ENCODE peak calls at places on chromosomes 11 and 22, in five cellular contexts. A is left ventricle myocardium inferior, V is mucosa of descending colon, T is tibial nerve, F is sigmoid colon. K is an unnamed sample. For H3K4me1, the result is how much of the 10 kb centered on the place peaks cover.

GRCh38 chr22:27063381-27063780 is 406.0 kb downstream of the MIAT start:
- DNase-seq in T (no peak), A (no peak), F (no peak), V (no peak), K (no peak)

GRCh38 chr22:25062378-25063095 is 110.0 kb downstream of the KIAA1671 start:
- DNase-seq in F (no peak), V (peak), T (no peak), A (no peak), K (no peak)

GRCh38 chr11:48384670-48385069 is 18.4 kb upstream of the OR4C5 start:
- DNase-seq in T (no peak), V (no peak), F (no peak), A (no peak), K (no peak)

GRCh38 chr11:74255741-74256369 is 55.6 kb downstream of the P4HA3 start:
- DNase-seq in A (no peak), V (no peak), T (peak), F (no peak), K (peak)

GRCh38 chr11:110141812-110142211 is 48.6 kb downstream of the ZC3H12C start:
- DNase-seq in A (no peak), F (no peak), V (no peak), T (no peak), K (no peak)

GRCh38 chr11:8201524-8202365 is 32.9 kb upstream of the RIC3 start:
- DNase-seq in F (no peak), A (no peak), T (no peak), V (no peak), K (no peak)

GRCh38 chr11:35288817-35289541 is 130.4 kb downstream of the SLC1A2 start:
- DNase-seq in V (no peak), A (no peak), F (no peak), T (no peak), K (no peak)

GRCh38 chr22:20233351-20234313 is 34.5 kb downstream of the RTN4R start:
- DNase-seq in T (no peak), V (no peak), A (no peak), F (no peak), K (no peak)

GRCh38 chr11:73759520-73760065 is 1.3 kb downstream of the RAB6A start:
- DNase-seq in F (no peak), V (no peak), A (no peak), T (no peak), K (no peak)

GRCh38 chr11:33478111-33478573 is 221.0 kb downstream of the HIPK3 start:
- DNase-seq in T (no peak), F (no peak), V (no peak), A (no peak), K (no peak)

GRCh38 chr11:61297341-61297740 is 2.2 kb upstream of the VWCE start:
- DNase-seq in V (no peak), F (no peak), T (no peak), A (no peak), K (no peak)

GRCh38 chr11:28585007-28585406 is 476.8 kb downstream of the METTL15 start:
- DNase-seq in F (no peak), T (no peak), A (no peak), V (no peak), K (no peak)

GRCh38 chr22:46569055-46569847 is 31.8 kb upstream of the CELSR1 start:
- DNase-seq in T (no peak), A (peak), F (peak), V (peak), K (peak)

GRCh38 chr11:102734650-102735049 is 9.9 kb upstream of the MMP8 start:
- DNase-seq in V (no peak), A (no peak), T (no peak), F (no peak), K (no peak)

GRCh38 chr11:46348986-46349401 is 1.7 kb downstream of the DGKZ start:
- DNase-seq in A (no peak), F (no peak), V (peak), T (no peak), K (no peak)

GRCh38 chr11:82676483-82677094 is 57.1 kb downstream of the FAM181B start:
- DNase-seq in A (no peak), F (no peak), T (no peak), V (no peak), K (no peak)

GRCh38 chr11:57476223-57476882 is 16.0 kb downstream of the RTN4RL2 start:
- DNase-seq in V (no peak), T (no peak), A (peak), F (no peak), K (no peak)

GRCh38 chr11:114166897-114167323 is 107.4 kb downstream of the ZBTB16 start:
- DNase-seq in A (no peak), V (no peak), F (peak), T (peak), K (no peak)

GRCh38 chr11:36452987-36453386 is 57.1 kb downstream of the TRAF6 start:
- DNase-seq in V (no peak), F (no peak), T (no peak), A (no peak), K (no peak)

GRCh38 chr11:96013459-96014213 is 89.7 kb upstream of the MTMR2 start:
- DNase-seq in A (no peak), T (no peak), F (peak), V (no peak), K (no peak)

DNA sequence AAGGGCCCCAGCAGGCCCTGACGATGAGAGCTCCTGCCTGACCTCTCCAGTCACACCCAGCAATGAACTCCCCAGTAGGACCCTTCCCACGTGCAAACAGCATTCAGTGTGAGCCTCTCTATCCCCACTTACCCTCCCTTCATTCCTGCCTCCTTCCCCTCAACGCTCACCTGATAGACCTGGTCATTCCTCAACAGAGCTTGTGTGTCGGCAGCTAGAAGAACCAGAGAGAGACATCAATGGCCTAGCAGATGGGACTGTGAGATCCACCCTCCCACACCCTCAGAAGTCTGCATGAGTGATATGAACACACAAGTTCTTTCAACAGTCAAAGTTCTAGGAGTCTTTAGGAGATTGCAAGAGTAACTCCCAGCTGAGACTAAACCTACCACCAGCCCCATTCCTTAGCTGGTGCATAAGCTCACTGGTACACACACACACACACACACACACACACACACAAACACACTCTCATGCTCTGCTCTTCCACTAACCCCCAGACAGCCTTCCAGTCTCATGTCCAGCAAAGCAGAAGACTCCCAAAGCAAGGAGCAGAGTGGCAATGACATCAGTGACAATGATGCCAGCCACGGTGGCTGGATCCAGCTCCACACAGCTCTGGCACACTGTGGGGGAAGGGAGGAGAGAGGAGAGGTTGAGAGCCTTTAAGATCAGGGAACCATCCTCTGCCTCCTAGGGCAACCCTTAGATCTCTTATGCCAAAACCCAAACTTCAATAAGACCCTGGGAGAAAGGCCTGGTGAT is 3.0 kb downstream of the CD3D start:
- DNase-seq in T (no peak), V (no peak), F (no peak), A (no peak), K (no peak)
- H3K4me3 ChIP-seq in T (no peak), V (no peak), F (no peak), A (no peak), K (no peak)

DNA sequence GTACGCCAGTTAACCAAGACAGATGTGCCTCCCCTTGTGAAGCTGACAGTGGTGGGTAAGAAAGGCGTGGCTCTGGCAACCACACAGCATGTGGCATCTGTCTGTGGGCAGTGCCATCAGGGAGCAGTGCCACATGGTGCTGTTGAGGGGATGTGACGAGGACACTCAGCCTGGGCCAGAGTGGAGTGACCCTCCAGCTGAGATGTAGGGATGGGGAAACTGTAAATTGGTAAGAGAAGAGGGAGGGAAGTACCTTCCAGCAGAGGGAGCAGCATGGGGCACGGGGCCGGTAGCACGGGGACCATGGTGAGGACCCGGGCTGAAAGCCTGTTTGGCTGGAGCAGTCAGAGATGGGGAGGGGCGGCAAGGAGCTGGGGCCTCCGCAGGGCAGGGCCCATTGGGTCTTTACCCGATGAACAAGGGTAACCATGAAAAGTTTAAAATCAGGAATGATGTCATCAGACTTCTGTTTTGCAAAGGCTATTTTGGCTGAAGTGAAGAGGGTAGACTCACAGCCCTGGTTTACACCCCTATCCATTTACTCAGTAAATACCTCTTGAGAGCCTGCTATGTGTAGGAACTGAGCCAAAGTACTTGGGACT is 10.4 kb downstream of the TMPRSS6 start:
- DNase-seq in A (no peak), F (no peak), V (no peak), T (no peak), K (no peak)
- TF ChIP-seq CTCF in A (peak), F (no peak), V (no peak), T (no peak), K (no peak)

GRCh38 chr11:20161923-20162322 is 1.6 kb upstream of the DBX1 start:
- DNase-seq in A (no peak), F (no peak), V (no peak), T (no peak), K (no peak)
- H3K4me1 ChIP-seq in A (under half), F (under half), V (under half), T (under half), K (under half)

DNA sequence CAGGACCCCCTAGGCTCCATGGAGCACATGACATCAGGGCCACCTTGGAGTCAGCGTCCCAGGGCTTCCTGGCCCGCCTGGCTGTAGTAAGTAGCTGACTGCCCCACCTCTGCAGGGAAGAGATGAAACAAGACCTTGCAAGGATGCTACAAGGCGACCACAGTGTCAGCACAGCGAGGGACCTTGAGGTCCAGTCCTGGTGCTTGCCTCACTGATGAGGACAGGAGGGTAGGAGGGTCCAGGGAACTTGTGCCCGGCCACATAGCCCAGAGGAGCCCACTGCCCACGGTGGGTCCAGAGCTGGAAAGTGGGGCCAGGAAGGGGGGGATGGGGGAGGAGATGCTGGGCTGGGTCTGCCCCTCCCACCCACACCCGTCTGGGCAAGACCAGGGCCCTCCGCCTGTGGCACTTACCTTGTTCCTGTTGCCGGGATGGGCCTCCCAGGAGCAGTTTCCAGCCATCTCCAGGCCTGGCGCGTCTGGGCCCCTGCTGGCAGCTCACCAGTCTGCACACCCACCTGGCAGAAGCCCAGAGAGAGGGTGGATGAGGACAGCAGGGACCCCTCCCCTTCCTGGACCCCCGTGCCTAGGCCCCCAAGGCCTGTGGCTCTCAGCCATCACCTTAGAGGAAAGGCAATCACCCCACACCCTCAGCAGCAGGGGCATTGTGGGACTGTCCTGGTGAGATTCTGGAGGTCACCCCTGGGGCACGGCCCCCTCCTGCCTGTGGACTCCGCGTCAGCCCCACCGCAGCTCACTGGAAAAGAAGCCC is 3.4 kb downstream of the MRGPRF start:
- DNase-seq in F (peak), V (no peak), T (no peak), A (no peak), K (peak)
- H3K4me3 ChIP-seq in F (peak), V (no peak), T (no peak), A (peak), K (no peak)

DNA sequence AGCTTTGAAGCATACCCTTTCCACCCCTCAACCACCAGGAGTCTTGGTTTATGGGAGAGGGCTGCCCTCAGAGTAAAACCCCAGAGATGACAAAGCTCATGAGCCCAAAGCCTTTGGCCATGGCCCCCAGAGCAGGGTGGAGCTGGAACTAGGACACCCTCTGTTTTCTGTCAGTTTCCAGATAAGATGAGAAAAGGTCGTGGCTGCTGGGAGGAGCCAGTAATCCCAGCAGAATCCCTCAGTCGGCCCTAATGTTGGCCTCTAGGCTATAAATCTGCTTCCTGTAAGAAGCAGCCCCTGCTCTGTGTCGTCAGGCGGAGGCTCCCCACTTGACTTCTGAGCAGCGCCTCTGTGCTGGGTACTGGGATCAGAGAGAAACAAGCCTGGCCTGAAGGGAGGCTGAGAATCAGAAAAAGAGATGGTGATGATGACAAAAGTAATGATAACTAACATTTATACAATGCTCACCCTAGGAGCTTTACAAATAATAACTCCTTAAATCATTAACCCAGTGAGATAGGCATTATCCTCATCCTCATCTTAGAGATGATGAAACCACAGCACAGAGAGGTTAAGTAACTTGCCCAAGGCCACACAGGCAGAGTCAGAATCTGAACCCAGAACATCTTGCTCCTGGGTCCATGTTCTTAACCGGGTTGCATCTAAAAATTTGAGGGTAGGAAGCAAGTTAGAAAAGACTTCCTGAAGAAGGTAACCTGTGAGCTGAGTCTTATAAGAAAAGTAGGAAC is 471.4 kb downstream of the SOX6 start:
- DNase-seq in A (no peak), F (no peak), T (no peak), V (no peak), K (no peak)
- TF ChIP-seq CTCF in A (no peak), F (no peak), T (no peak), V (no peak), K (no peak)

GRCh38 chr22:30325724-30326703 is 727 bp downstream of the TBC1D10A start:
- DNase-seq in A (no peak), F (peak), T (no peak), V (peak), K (no peak)

GRCh38 chr22:30326704-30327362 is at the start of gene TBC1D10A:
- DNase-seq in F (peak), V (peak), A (peak), T (peak), K (peak)

GRCh38 chr22:30327864-30328345 is 1.2 kb upstream of the TBC1D10A start:
- DNase-seq in A (no peak), T (no peak), F (no peak), V (no peak), K (no peak)

GRCh38 chr22:30324008-30324730 is 2.6 kb downstream of the TBC1D10A start:
- DNase-seq in F (no peak), V (no peak), A (no peak), T (no peak), K (no peak)

GRCh38 chr22:30325065-30325720 is 1.5 kb downstream of the TBC1D10A start:
- DNase-seq in T (peak), A (no peak), V (no peak), F (peak), K (peak)
- H3K4me1 ChIP-seq in T (half or more), A (half or more), V (under half), F (half or more), K (under half)

GRCh38 chr11:1389932-1390587 is at the start of gene BRSK2:
- DNase-seq in A (no peak), F (no peak), V (no peak), T (no peak), K (no peak)

GRCh38 chr11:1392561-1392960 is 2.8 kb downstream of the BRSK2 start:
- DNase-seq in F (no peak), T (no peak), A (no peak), V (no peak), K (peak)

GRCh38 chr11:1390603-1391164 is 950 bp downstream of the BRSK2 start:
- DNase-seq in V (no peak), T (no peak), A (peak), F (no peak), K (no peak)

GRCh38 chr11:1392111-1392510 is 2.4 kb downstream of the BRSK2 start:
- DNase-seq in V (no peak), F (no peak), T (no peak), A (no peak), K (no peak)

DNA sequence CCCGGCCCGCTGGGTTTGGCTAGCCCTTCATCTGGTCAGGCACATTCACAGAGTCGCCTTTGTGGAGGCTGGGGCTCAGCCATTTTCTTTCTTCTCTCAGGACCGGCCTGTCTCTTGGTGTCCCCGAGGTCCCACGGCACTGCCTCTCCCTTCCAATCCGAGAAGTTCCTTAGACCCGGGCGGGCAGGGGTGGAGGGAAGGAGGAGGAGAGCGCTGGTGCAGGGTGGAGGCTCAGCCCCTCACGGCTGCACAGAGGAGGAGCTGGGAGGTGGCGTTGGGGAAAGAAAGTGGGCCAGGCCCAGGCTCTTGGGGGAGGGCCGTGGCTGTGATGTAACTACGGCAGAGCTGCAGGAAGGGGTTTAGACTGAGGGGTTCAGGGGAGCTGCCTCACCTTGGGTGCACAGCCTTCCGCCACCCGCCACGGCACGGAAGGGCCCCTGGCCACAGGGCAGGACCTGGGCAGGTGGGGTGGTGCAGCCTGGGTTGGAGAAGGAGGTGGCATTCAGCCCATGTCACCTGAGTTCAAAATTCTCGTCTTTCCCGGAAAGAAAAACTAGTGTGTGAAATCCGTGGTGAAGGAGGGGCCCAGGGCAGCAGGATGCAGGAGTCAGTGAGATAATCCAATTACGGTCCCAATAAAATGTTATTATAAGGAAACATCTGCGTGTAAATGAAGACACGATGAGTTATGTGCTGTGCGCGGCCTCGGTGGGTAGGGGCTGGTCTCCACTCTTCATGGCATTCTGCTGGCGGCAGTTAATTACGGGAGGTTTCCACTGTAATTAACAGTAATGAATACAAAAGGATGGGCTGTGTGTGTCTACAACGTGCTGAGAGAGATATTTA is 1.7 kb downstream of the BRSK2 start:
- DNase-seq in A (no peak), V (no peak), F (no peak), T (no peak), K (no peak)
- H3K4me3 ChIP-seq in A (peak), V (no peak), F (no peak), T (peak), K (no peak)